ENCODE peak calls at places on chromosomes 6 and 20, in seven cellular contexts. O is PC-9, A is adrenal gland, E is psoas muscle, N is IMR-90, H is upper lobe of right lung, T is pancreas. G is an unnamed sample. For H3K4me1, the result is how much of the 10 kb centered on the place peaks cover.

GRCh38 chr6:167738386-167738785 is 88.3 kb upstream of the AFDN start:
- DNase-seq in H (no peak), A (no peak), E (no peak), O (no peak), N (no peak), T (no peak), G (no peak)

GRCh38 chr6:41672016-41672415 is 33.7 kb downstream of the MDFI start:
- DNase-seq in A (no peak), E (peak), O (no peak), H (no peak), T (no peak), N (no peak), G (no peak)

GRCh38 chr6:113782641-113783040 is 74.5 kb upstream of the MARCKS start:
- DNase-seq in A (no peak), E (no peak), H (no peak), T (no peak), N (no peak), O (no peak), G (no peak)

GRCh38 chr6:122459240-122459639 is 12.4 kb downstream of the SERINC1 start:
- DNase-seq in T (no peak), E (no peak), H (no peak), N (peak), A (no peak), O (no peak), G (no peak)

GRCh38 chr6:32416031-32416430 is 9.1 kb upstream of the BTNL2 start:
- DNase-seq in E (no peak), T (no peak), H (no peak), A (no peak), N (no peak), O (no peak), G (no peak)

GRCh38 chr6:130421567-130421966 is 55.8 kb downstream of the TMEM200A start:
- DNase-seq in T (no peak), A (no peak), H (no peak), N (peak), O (no peak), E (no peak), G (no peak)

GRCh38 chr6:53290547-53291510 is 57.9 kb downstream of the ELOVL5 start:
- DNase-seq in N (no peak), E (no peak), T (no peak), A (no peak), H (no peak), O (no peak), G (no peak)

GRCh38 chr6:113626470-113626869 is 230.7 kb upstream of the MARCKS start:
- DNase-seq in T (no peak), E (no peak), H (no peak), A (no peak), N (no peak), O (no peak), G (peak)

GRCh38 chr20:12180107-12180661 is 262.5 kb downstream of the BTBD3 start:
- DNase-seq in A (no peak), H (no peak), N (no peak), T (no peak), O (no peak), E (no peak), G (no peak)

GRCh38 chr6:152575621-152576150 is 61.5 kb downstream of the SYNE1 start:
- DNase-seq in A (peak), T (no peak), O (no peak), H (no peak), N (peak), E (no peak), G (no peak)

GRCh38 chr6:56637640-56638039 is 5.0 kb downstream of the DST start:
- DNase-seq in T (no peak), E (no peak), A (no peak), N (peak), O (no peak), H (no peak), G (no peak)

GRCh38 chr6:73984851-73985250 is 288.8 kb downstream of the CD109 start:
- DNase-seq in N (no peak), A (no peak), H (no peak), E (no peak), O (no peak), T (no peak), G (no peak)

GRCh38 chr6:168206681-168207274 is 112.8 kb downstream of the DACT2 start:
- DNase-seq in N (no peak), T (no peak), E (no peak), A (no peak), O (no peak), H (peak), G (peak)

GRCh38 chr20:36572701-36573102 is 695 bp upstream of the TGIF2 start:
- DNase-seq in H (no peak), T (peak), E (no peak), A (peak), O (no peak), N (peak), G (peak)

GRCh38 chr6:72522735-72523141 is 99.1 kb upstream of the KCNQ5 start:
- DNase-seq in A (no peak), H (no peak), O (no peak), E (no peak), T (peak), N (no peak), G (peak)

GRCh38 chr6:112413805-112414204 is 66.7 kb downstream of the RFPL4B start:
- DNase-seq in N (no peak), A (no peak), T (no peak), O (peak), E (no peak), H (no peak), G (no peak)

GRCh38 chr6:107603029-107603428 is 113.1 kb downstream of the SOBP start:
- DNase-seq in H (no peak), N (no peak), T (no peak), O (no peak), A (no peak), E (no peak), G (peak)

GRCh38 chr20:50536333-50536732 is 26.1 kb downstream of the PTPN1 start:
- DNase-seq in H (no peak), T (no peak), O (no peak), E (no peak), A (no peak), N (no peak), G (peak)

GRCh38 chr6:29524982-29525639 is 34.4 kb downstream of the UBD start:
- DNase-seq in T (no peak), A (no peak), H (no peak), O (no peak), N (no peak), E (no peak), G (no peak)

GRCh38 chr20:44858959-44859358 is 26.5 kb upstream of the YWHAB start:
- DNase-seq in O (no peak), H (no peak), T (no peak), A (no peak), E (no peak), N (no peak), G (no peak)

GRCh38 chr6:151655099-151655498 is 152.4 kb upstream of the ESR1 start:
- DNase-seq in A (no peak), O (no peak), N (no peak), E (no peak), T (no peak), H (no peak), G (no peak)

GRCh38 chr6:97850458-97851218 is 567.6 kb upstream of the MMS22L start:
- DNase-seq in T (no peak), H (no peak), N (no peak), O (no peak), A (no peak), E (no peak), G (no peak)

GRCh38 chr20:35226126-35226774 is at the start of gene MMP24:
- DNase-seq in N (no peak), O (no peak), E (no peak), A (no peak), T (no peak), H (no peak), G (no peak)

GRCh38 chr6:47029865-47030561 is 12.1 kb downstream of the ADGRF1 start:
- DNase-seq in T (no peak), E (no peak), N (no peak), O (no peak), H (no peak), A (no peak), G (peak)

GRCh38 chr6:19812512-19813119 is 24.6 kb upstream of the ID4 start:
- DNase-seq in N (peak), O (no peak), A (no peak), T (no peak), H (no peak), E (no peak), G (no peak)

GRCh38 chr6:114342086-114342825 is 567 bp downstream of the HS3ST5 start:
- DNase-seq in N (no peak), E (peak), A (no peak), H (peak), O (peak), T (no peak), G (peak)

GRCh38 chr6:74577619-74578018 is 628.2 kb downstream of the COL12A1 start:
- DNase-seq in O (no peak), T (no peak), E (no peak), N (no peak), A (no peak), H (no peak), G (no peak)

GRCh38 chr20:33602826-33603590 is 59.1 kb upstream of the C20orf144 start:
- DNase-seq in T (no peak), A (no peak), N (peak), H (no peak), O (no peak), E (no peak), G (no peak)

GRCh38 chr6:141313986-141314385 is 818.7 kb upstream of the GJE1 start:
- DNase-seq in A (no peak), H (no peak), E (no peak), T (no peak), N (no peak), O (no peak), G (no peak)

GRCh38 chr20:33664085-33664761 is 2.1 kb downstream of the C20orf144 start:
- DNase-seq in N (no peak), A (no peak), E (no peak), O (no peak), T (peak), H (no peak), G (no peak)

GRCh38 chr6:49951926-49952325 is 12.0 kb downstream of the DEFB114 start:
- DNase-seq in T (no peak), A (no peak), E (no peak), O (no peak), H (no peak), N (no peak), G (no peak)

GRCh38 chr20:957544-957943 is 41.4 kb upstream of the ANGPT4 start:
- DNase-seq in O (no peak), T (no peak), E (peak), N (peak), A (no peak), H (no peak), G (peak)

GRCh38 chr20:31570021-31570463 is 35.0 kb upstream of the ID1 start:
- DNase-seq in E (no peak), H (no peak), N (no peak), O (no peak), A (no peak), T (no peak), G (no peak)

GRCh38 chr20:63253438-63254236 is 626 bp downstream of the NKAIN4 start:
- DNase-seq in T (no peak), H (no peak), N (no peak), O (no peak), A (no peak), E (no peak), G (no peak)
- H3K4me3 ChIP-seq in T (peak), H (no peak), N (no peak), O (no peak), A (no peak), E (peak), G (peak)

GRCh38 chr20:57397004-57397692 is 6.0 kb downstream of the RBM38 start:
- DNase-seq in T (no peak), E (peak), H (peak), O (no peak), N (no peak), A (peak), G (no peak)
- H3K4me1 ChIP-seq in T (under half), E (half or more), H (under half), O (under half), N (under half), A (half or more), G (under half)

GRCh38 chr6:170485159-170485558 is 67.9 kb downstream of the PSMB1 start:
- DNase-seq in A (no peak), E (no peak), T (no peak), H (no peak), N (no peak), O (no peak), G (no peak)

GRCh38 chr6:170476360-170476759 is 76.7 kb downstream of the PSMB1 start:
- DNase-seq in H (no peak), O (no peak), N (no peak), A (peak), E (no peak), T (no peak), G (no peak)

GRCh38 chr6:170483413-170483812 is 69.7 kb downstream of the PSMB1 start:
- DNase-seq in H (no peak), A (no peak), O (no peak), E (no peak), N (no peak), T (no peak), G (no peak)

GRCh38 chr6:170475118-170475517 is 78.0 kb downstream of the PSMB1 start:
- DNase-seq in A (no peak), N (no peak), E (no peak), H (no peak), T (no peak), O (no peak), G (no peak)

DNA sequence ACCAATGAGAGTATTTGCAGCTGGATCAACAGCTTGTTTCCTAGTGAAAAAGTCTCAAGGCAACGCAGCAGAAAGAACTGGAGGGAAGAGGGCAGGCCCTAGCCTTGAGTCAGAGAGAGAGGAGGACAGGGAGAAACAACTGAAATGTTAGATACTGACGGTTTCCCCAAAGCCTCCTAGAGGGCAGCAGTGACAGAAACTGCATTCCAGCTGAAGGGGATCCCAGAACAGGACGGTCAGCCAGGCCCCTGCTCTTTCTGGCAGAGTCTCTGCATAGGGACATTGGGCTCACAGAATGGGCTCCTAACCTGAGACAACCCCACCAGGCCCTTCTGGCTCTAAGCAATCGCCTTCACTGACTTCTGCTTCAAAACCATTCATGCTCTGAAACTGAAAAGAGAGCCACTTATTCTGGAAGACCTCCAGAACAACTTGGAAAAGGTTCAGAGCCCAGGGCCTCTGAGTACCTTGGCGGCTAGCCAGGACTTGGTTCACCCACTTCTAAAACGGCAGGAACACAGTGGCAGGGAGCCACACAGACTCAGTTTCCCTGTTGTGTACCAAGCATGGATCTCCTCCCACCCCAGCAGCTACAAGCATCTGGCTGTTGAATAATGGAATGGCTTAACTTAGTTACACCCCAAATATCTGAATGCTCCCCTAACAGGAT is 72.9 kb downstream of the PSMB1 start:
- DNase-seq in A (peak), O (no peak), H (no peak), T (peak), E (no peak), N (peak), G (peak)
- TF ChIP-seq CTCF in A (peak), O (no peak), H (peak), T (no peak), E (no peak), N (peak), G (no peak)

GRCh38 chr6:158056804-158057203 is 75.1 kb downstream of the SYNJ2 start:
- DNase-seq in T (no peak), H (no peak), E (no peak), O (no peak), A (no peak), N (no peak), G (no peak)
- H3K4me3 ChIP-seq in T (no peak), H (no peak), E (no peak), O (no peak), A (no peak), N (no peak), G (no peak)

GRCh38 chr6:15254074-15254975 is 8.5 kb downstream of the JARID2 start:
- DNase-seq in A (no peak), E (no peak), N (no peak), T (no peak), H (no peak), O (no peak), G (peak)
- H3K4me1 ChIP-seq in A (half or more), E (half or more), N (under half), T (under half), H (under half), O (half or more), G (under half)

GRCh38 chr20:23448167-23448566 is 4.5 kb downstream of the CST11 start:
- DNase-seq in O (no peak), N (no peak), T (no peak), H (no peak), A (no peak), E (no peak), G (no peak)

GRCh38 chr20:23445596-23446217 is 6.2 kb downstream of the CSTL1 start:
- DNase-seq in O (no peak), N (peak), T (no peak), H (no peak), E (no peak), A (no peak), G (no peak)

GRCh38 chr20:23444859-23445258 is 5.4 kb downstream of the CSTL1 start:
- DNase-seq in A (no peak), O (no peak), H (no peak), N (no peak), E (no peak), T (no peak), G (no peak)

GRCh38 chr20:23449400-23449799 is 3.3 kb downstream of the CST11 start:
- DNase-seq in H (no peak), O (no peak), E (no peak), A (no peak), T (no peak), N (no peak), G (no peak)

DNA sequence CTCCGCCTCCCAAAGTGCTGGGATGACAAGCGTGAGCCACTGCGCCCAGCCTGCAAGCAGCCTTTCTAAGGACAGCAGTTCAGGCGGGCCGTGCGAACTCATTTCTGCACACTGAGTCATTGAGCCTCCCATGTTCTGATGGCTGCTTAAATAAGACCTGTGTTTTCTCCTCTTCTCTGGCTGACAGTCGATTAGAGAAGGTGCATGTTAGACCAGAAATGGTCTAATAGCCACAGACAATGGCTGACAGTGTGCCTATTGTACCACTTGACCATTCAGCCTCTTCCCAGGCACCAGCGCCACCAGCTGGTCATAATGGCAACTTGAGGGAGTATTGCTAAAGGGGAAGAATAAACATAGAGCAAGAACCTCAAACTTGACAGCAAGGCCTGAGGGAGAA is 6.2 kb downstream of the CST11 start:
- DNase-seq in A (peak), O (no peak), T (peak), H (no peak), N (peak), E (peak), G (peak)
- TF ChIP-seq CTCF in A (peak), O (peak), T (peak), H (peak), N (peak), E (peak), G (no peak)

DNA sequence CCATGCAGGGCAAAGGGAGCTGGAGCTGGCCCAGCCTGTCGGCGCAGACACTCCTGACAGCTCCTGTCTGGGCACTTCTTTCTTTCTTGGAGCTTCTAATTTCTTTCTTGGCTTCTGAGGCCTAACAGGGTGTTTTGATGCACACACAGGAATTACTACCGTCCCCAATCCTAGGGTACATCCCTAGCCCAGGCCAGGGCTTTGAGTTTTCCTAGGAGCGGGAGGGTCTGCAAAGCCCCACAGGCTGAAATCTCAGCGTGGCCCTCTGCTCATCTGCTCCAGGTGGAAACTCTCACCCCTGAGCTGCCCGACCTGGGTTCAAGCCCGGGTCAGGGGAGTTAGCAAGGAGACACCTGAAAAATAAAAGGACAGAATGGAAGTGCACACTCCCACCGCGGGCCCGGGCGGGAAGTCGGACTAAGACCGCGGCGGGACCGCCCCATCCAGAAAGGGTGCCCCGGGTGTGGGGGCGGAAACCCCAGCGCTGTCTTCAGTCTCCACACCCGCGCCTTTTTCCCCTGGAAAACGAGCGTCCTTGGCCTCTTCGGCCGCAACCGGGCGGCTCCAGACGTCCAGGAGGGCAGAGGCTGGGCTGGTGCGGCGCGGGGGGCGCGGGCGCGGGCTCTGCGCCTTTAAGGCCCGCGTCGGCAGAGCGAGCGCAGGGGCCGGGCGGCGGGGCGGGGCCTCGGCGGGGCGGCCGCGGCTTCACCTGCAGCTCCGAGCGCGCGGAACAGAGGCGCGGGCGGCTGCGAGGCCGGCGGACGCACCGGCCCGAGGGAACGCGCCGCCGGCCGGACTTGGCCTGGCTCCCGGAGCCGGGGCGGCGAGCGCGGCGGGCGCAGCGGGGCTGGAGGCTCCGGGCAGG is at the start of gene CDH4:
- DNase-seq in E (no peak), N (no peak), T (no peak), A (no peak), H (no peak), O (no peak), G (no peak)
- H3K4me3 ChIP-seq in E (peak), N (peak), T (peak), A (no peak), H (no peak), O (no peak), G (no peak)

GRCh38 chr6:106177786-106178185 is 91.7 kb downstream of the PRDM1 start:
- DNase-seq in E (no peak), A (no peak), H (no peak), T (no peak), O (no peak), N (no peak), G (no peak)

GRCh38 chr6:106180208-106180607 is 94.1 kb downstream of the PRDM1 start:
- DNase-seq in A (no peak), T (no peak), O (no peak), N (no peak), H (no peak), E (no peak), G (no peak)

GRCh38 chr6:106182455-106182854 is 96.3 kb downstream of the PRDM1 start:
- DNase-seq in T (no peak), O (no peak), N (no peak), H (no peak), E (no peak), A (no peak), G (no peak)

GRCh38 chr6:106181664-106182418 is 95.7 kb downstream of the PRDM1 start:
- DNase-seq in O (peak), E (no peak), A (no peak), H (no peak), N (peak), T (no peak), G (no peak)

DNA sequence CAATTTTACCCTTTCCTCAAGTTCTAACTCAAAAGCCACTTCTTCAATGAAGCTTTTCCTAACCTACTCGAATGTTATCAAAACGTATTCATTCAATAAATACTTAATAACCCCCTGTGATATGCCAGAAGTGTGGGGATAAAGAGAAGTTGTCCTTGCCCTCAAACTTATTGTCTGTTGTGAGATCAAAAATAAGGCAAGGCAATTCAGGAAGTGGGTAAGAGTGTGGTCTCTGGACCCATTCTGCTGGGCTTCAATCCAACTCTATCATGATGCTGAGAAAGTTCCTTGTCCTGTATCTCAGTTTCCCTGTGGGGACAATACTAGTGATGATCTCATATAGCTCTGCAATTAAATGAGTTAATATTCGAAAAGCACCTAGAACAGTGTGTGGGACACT is 92.8 kb downstream of the PRDM1 start:
- DNase-seq in O (no peak), E (no peak), H (no peak), N (no peak), A (no peak), T (no peak), G (no peak)
- H3K4me1 ChIP-seq in O (under half), E (under half), H (under half), N (under half), A (under half), T (under half), G (under half)

G was measured in thyroid gland.